ENCODE peak calls at places on chromosomes 6 and 20, in eight cellular contexts. One of them, this sample, is unnamed.

GRCh38 chr6:33802186-33803061 is 1.4 kb downstream of the MLN start:
- DNase-seq in GM06990: no peak
- DNase-seq in body of pancreas: no peak
- DNase-seq in lung: no peak
- DNase-seq in GM23338: no peak
- DNase-seq in heart left ventricle: no peak
- DNase-seq in psoas muscle: no peak
- DNase-seq in left lung: peak; percentile 41
- DNase-seq in this sample: no peak

GRCh38 chr6:158158748-158159147 is 9.3 kb downstream of the SERAC1 start:
- DNase-seq in GM23338: no peak
- DNase-seq in lung: no peak
- DNase-seq in heart left ventricle: no peak
- DNase-seq in body of pancreas: no peak
- DNase-seq in GM06990: no peak
- DNase-seq in psoas muscle: no peak
- DNase-seq in left lung: no peak
- DNase-seq in this sample: no peak

GRCh38 chr20:44758247-44759101 is 12.8 kb downstream of the KCNK15 start:
- DNase-seq in psoas muscle: no peak
- DNase-seq in body of pancreas: no peak
- DNase-seq in heart left ventricle: no peak
- DNase-seq in left lung: no peak
- DNase-seq in GM06990: no peak
- DNase-seq in GM23338: no peak
- DNase-seq in lung: no peak
- DNase-seq in this sample: peak; percentile 47

GRCh38 chr20:46060301-46060881 is 29.4 kb downstream of the NCOA5 start:
- DNase-seq in lung: no peak
- DNase-seq in GM06990: peak; percentile 37
- DNase-seq in left lung: no peak
- DNase-seq in body of pancreas: peak; percentile 26
- DNase-seq in psoas muscle: no peak
- DNase-seq in heart left ventricle: no peak
- DNase-seq in GM23338: no peak
- DNase-seq in this sample: no peak

GRCh38 chr20:23362392-23363256 is 642 bp downstream of the GZF1 start:
- DNase-seq in left lung: no peak
- DNase-seq in GM23338: peak; percentile 68
- DNase-seq in body of pancreas: peak; percentile 64
- DNase-seq in psoas muscle: peak; percentile 64
- DNase-seq in GM06990: no peak
- DNase-seq in lung: peak; percentile 68
- DNase-seq in heart left ventricle: peak; percentile 40
- DNase-seq in this sample: peak; percentile 69

GRCh38 chr6:30169658-30170614 is 6.6 kb downstream of the TRIM15 start:
- DNase-seq in GM06990: no peak
- DNase-seq in body of pancreas: no peak
- DNase-seq in heart left ventricle: no peak
- DNase-seq in GM23338: peak; percentile 83
- DNase-seq in left lung: no peak
- DNase-seq in psoas muscle: no peak
- DNase-seq in lung: no peak
- DNase-seq in this sample: peak; percentile 75

GRCh38 chr20:4633780-4634179 is 87.9 kb upstream of the PRND start:
- DNase-seq in GM06990: no peak
- DNase-seq in GM23338: no peak
- DNase-seq in heart left ventricle: no peak
- DNase-seq in psoas muscle: no peak
- DNase-seq in body of pancreas: peak; percentile 22
- DNase-seq in left lung: no peak
- DNase-seq in lung: no peak
- DNase-seq in this sample: no peak

GRCh38 chr6:9143140-9143539 is 707.8 kb upstream of the SLC35B3 start:
- DNase-seq in psoas muscle: no peak
- DNase-seq in body of pancreas: no peak
- DNase-seq in lung: no peak
- DNase-seq in GM06990: no peak
- DNase-seq in GM23338: no peak
- DNase-seq in left lung: no peak
- DNase-seq in heart left ventricle: no peak
- DNase-seq in this sample: no peak

GRCh38 chr6:5540375-5540774 is 279.1 kb downstream of the FARS2 start:
- DNase-seq in body of pancreas: no peak
- DNase-seq in heart left ventricle: no peak
- DNase-seq in left lung: no peak
- DNase-seq in lung: no peak
- DNase-seq in GM23338: no peak
- DNase-seq in psoas muscle: no peak
- DNase-seq in GM06990: no peak
- DNase-seq in this sample: no peak

GRCh38 chr20:46701057-46701456 is 8.4 kb upstream of the SLC2A10 start:
- DNase-seq in lung: no peak
- DNase-seq in heart left ventricle: no peak
- DNase-seq in body of pancreas: no peak
- DNase-seq in left lung: no peak
- DNase-seq in GM06990: no peak
- DNase-seq in GM23338: no peak
- DNase-seq in psoas muscle: no peak
- DNase-seq in this sample: no peak

GRCh38 chr6:150280703-150281102 is 88.1 kb upstream of the IYD start:
- DNase-seq in heart left ventricle: no peak
- DNase-seq in lung: no peak
- DNase-seq in left lung: no peak
- DNase-seq in GM23338: no peak
- DNase-seq in psoas muscle: no peak
- DNase-seq in GM06990: no peak
- DNase-seq in body of pancreas: no peak
- DNase-seq in this sample: no peak

DNA sequence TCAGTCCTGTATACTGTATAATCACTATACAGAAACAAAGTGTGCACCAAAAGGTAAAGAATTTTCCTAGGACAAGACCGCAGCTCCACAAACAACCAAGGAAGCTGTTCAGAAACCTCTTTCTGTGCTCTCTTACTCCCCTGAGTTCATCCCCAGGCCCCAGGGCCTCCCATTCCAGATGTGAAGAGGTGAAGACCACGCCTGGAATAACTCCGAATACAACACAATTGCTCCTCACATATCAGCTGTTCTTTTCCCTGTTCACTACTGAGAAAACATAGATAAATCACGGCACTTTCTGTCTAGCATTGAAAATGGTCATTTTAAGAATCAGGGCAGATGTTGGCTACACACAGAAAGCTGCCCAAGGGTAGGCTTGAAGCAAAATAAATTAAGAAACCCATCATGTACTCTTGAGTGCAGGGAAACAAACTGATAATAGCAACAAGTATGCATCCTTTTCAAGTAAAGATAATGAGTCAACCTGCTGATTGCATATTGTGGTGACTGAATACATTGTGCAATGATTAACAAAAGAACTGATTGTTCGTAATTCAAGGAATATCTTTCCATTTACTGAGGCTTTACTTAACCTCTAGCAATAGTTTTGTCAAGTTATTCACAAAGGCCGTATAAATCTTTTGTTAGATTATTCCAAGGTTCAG is 382.5 kb downstream of the PRKN start:
- DNase-seq in GM23338: no peak
- DNase-seq in GM06990: no peak
- DNase-seq in left lung: no peak
- DNase-seq in heart left ventricle: no peak
- DNase-seq in body of pancreas: no peak
- DNase-seq in psoas muscle: no peak
- DNase-seq in lung: no peak
- DNase-seq in this sample: no peak
- H3K36me3 ChIP-seq in GM23338: no peaks in the 10 kb centered on the region
- H3K36me3 ChIP-seq in GM06990: no peaks in the 10 kb centered on the region
- H3K36me3 ChIP-seq in left lung: no peaks in the 10 kb centered on the region
- H3K36me3 ChIP-seq in heart left ventricle: no peaks in the 10 kb centered on the region
- H3K36me3 ChIP-seq in body of pancreas: no peaks in the 10 kb centered on the region
- H3K36me3 ChIP-seq in psoas muscle: no peaks in the 10 kb centered on the region
- H3K36me3 ChIP-seq in lung: no peaks in the 10 kb centered on the region
- H3K36me3 ChIP-seq in this sample: no peaks in the 10 kb centered on the region

GRCh38 chr6:111623046-111623718 is 17.5 kb upstream of the TRAF3IP2 start:
- DNase-seq in psoas muscle: no peak
- DNase-seq in body of pancreas: no peak
- DNase-seq in lung: no peak
- DNase-seq in heart left ventricle: no peak
- DNase-seq in left lung: no peak
- DNase-seq in GM23338: no peak
- DNase-seq in GM06990: no peak
- DNase-seq in this sample: no peak
- H3K4me3 ChIP-seq in psoas muscle: no peak overlapping the region
- H3K4me3 ChIP-seq in body of pancreas: no peak overlapping the region
- H3K4me3 ChIP-seq in lung: no peak overlapping the region
- H3K4me3 ChIP-seq in heart left ventricle: no peak overlapping the region
- H3K4me3 ChIP-seq in left lung: no peak overlapping the region
- H3K4me3 ChIP-seq in GM23338: no peak overlapping the region
- H3K4me3 ChIP-seq in GM06990: no peak overlapping the region
- H3K4me3 ChIP-seq in this sample: no peak overlapping the region

DNA sequence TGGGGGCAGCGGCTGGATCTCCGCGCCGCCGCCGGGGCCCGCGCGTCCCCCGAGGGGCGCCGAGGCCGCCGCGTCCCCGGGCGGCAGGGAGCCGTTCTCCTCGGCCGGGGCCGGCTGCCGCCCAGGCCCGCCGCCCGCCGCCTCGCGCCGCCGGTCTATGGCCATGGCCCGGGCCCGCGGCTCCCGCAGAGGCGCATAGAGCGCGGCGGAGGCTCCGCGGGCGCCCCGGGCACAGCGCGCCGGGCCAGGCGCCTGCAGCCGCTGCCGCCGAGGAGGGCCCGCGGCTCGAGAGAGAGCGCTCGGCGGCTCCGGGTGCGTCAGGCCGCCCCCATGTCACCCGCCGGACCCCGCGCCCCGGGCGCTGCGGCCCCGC is 469 bp downstream of the SLC22A23 start:
- DNase-seq in GM23338: no peak
- DNase-seq in GM06990: no peak
- DNase-seq in psoas muscle: no peak
- DNase-seq in lung: no peak
- DNase-seq in body of pancreas: no peak
- DNase-seq in left lung: no peak
- DNase-seq in heart left ventricle: no peak
- DNase-seq in this sample: no peak
- H3K27me3 ChIP-seq in GM23338: peaks cover 25% of the 10 kb centered on the region
- H3K27me3 ChIP-seq in GM06990: peaks cover 2% of the 10 kb centered on the region
- H3K27me3 ChIP-seq in psoas muscle: no peaks in the 10 kb centered on the region
- H3K27me3 ChIP-seq in lung: no peaks in the 10 kb centered on the region
- H3K27me3 ChIP-seq in body of pancreas: no peaks in the 10 kb centered on the region
- H3K27me3 ChIP-seq in left lung: peaks cover 73% of the 10 kb centered on the region
- H3K27me3 ChIP-seq in heart left ventricle: no peaks in the 10 kb centered on the region
- H3K27me3 ChIP-seq in this sample: peaks cover 14% of the 10 kb centered on the region

GRCh38 chr20:6835609-6836008 is 68.1 kb downstream of the BMP2 start:
- DNase-seq in GM23338: no peak
- DNase-seq in left lung: no peak
- DNase-seq in psoas muscle: no peak
- DNase-seq in body of pancreas: no peak
- DNase-seq in GM06990: no peak
- DNase-seq in lung: no peak
- DNase-seq in heart left ventricle: no peak
- DNase-seq in this sample: no peak

GRCh38 chr20:6837730-6838129 is 70.2 kb downstream of the BMP2 start:
- DNase-seq in GM06990: no peak
- DNase-seq in lung: no peak
- DNase-seq in psoas muscle: no peak
- DNase-seq in left lung: no peak
- DNase-seq in heart left ventricle: no peak
- DNase-seq in GM23338: no peak
- DNase-seq in body of pancreas: no peak
- DNase-seq in this sample: no peak

GRCh38 chr20:6838181-6838826 is 70.8 kb downstream of the BMP2 start:
- DNase-seq in lung: no peak
- DNase-seq in left lung: no peak
- DNase-seq in GM06990: peak; percentile 1
- DNase-seq in body of pancreas: no peak
- DNase-seq in heart left ventricle: no peak
- DNase-seq in psoas muscle: no peak
- DNase-seq in GM23338: no peak
- DNase-seq in this sample: no peak

GRCh38 chr20:6832811-6833210 is 65.3 kb downstream of the BMP2 start:
- DNase-seq in left lung: no peak
- DNase-seq in GM06990: no peak
- DNase-seq in GM23338: no peak
- DNase-seq in psoas muscle: no peak
- DNase-seq in lung: no peak
- DNase-seq in heart left ventricle: no peak
- DNase-seq in body of pancreas: no peak
- DNase-seq in this sample: no peak

DNA sequence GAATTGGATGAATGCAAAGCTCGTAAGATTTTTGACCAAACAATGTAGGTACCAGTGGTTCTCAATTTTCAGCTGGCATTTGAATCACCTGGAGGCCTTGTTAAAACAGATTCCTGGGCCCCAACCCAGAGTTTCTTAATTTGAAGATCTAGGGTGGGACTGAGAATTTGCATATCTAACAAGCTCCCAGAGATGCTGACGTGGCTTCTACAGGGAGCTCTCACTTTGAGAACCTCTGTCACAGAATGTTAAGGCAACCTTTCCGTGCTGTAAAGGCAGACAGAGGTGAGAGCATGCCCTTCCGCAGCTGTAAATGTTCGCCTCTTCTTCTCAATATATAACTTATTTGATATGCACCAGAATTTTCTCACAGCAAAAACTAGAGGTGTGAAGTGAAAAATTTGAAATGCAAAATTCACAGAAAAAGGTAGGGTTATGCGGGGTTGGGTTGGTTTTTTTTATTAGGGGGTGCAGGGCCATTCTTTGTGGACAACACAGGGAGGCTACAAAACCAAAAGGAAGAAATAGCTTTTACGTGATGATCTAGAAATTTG is 69.4 kb downstream of the BMP2 start:
- DNase-seq in body of pancreas: no peak
- DNase-seq in psoas muscle: no peak
- DNase-seq in heart left ventricle: no peak
- DNase-seq in lung: no peak
- DNase-seq in GM23338: peak; percentile 31
- DNase-seq in GM06990: no peak
- DNase-seq in left lung: no peak
- DNase-seq in this sample: no peak
- H3K36me3 ChIP-seq in body of pancreas: no peaks in the 10 kb centered on the region
- H3K36me3 ChIP-seq in psoas muscle: no peaks in the 10 kb centered on the region
- H3K36me3 ChIP-seq in heart left ventricle: no peaks in the 10 kb centered on the region
- H3K36me3 ChIP-seq in lung: no peaks in the 10 kb centered on the region
- H3K36me3 ChIP-seq in GM23338: no peaks in the 10 kb centered on the region
- H3K36me3 ChIP-seq in GM06990: no peaks in the 10 kb centered on the region
- H3K36me3 ChIP-seq in left lung: no peaks in the 10 kb centered on the region
- H3K36me3 ChIP-seq in this sample: no peaks in the 10 kb centered on the region